ENCODE peak calls at places on chromosomes 13 and 19, in seven cellular contexts. E is posterior cingulate gyrus; X is fibroblast of villous mesenchyme; C is activated naive CD8-positive, alpha-beta T cell treated with anti-CD3 and anti-CD28 coated beads for 36 hours; D is neural progenitor cell; W is T1000; P is kidney epithelial cell. Q is an unnamed sample.

GRCh38 chr13:98752111-98752941 is at the start of gene SLC15A1:
- DNase-seq in E (no peak), X (no peak), C (no peak), D (peak), W (no peak), P (no peak), Q (peak)

GRCh38 chr13:101757446-101758039 is 305.1 kb downstream of the ITGBL1 start:
- DNase-seq in E (no peak), X (peak), C (no peak), D (peak), W (no peak), P (no peak), Q (peak)

GRCh38 chr19:18419195-18419698 is at the start of gene SSBP4:
- DNase-seq in E (peak), X (peak), C (peak), D (peak), W (peak), P (no peak), Q (peak)

GRCh38 chr13:42654760-42655159 is 80.8 kb downstream of the TNFSF11 start:
- DNase-seq in E (no peak), X (peak), C (no peak), D (no peak), W (no peak), P (no peak), Q (no peak)

GRCh38 chr19:58434217-58434616 is 5.7 kb downstream of the ZNF132 start:
- DNase-seq in E (no peak), X (peak), C (no peak), D (no peak), W (no peak), P (no peak), Q (peak)

GRCh38 chr19:4597975-4598671 is 38.6 kb upstream of the SEMA6B start:
- DNase-seq in E (no peak), X (peak), C (peak), D (peak), W (no peak), P (no peak), Q (peak)

GRCh38 chr19:32816555-32817099 is 52.9 kb downstream of the SLC7A9 start:
- DNase-seq in E (no peak), X (no peak), C (no peak), D (no peak), W (no peak), P (no peak), Q (peak)

GRCh38 chr13:50386527-50387123 is 371.4 kb downstream of the KCNRG start:
- DNase-seq in E (no peak), X (peak), C (no peak), D (peak), W (no peak), P (no peak), Q (peak)

GRCh38 chr19:31535691-31536460 is 186.6 kb upstream of the TSHZ3 start:
- DNase-seq in E (no peak), X (no peak), C (no peak), D (no peak), W (no peak), P (no peak), Q (no peak)